ENCODE peak calls at places on chromosomes 12 and 14, in eight cellular contexts. One of them, this sample, is unnamed.

GRCh38 chr14:102694530-102695171 is 82.6 kb upstream of the TRAF3 start:
- DNase-seq in left cardiac atrium: peak
- DNase-seq in T-helper 9 cell: peak
- DNase-seq in kidney tubule cell: peak
- DNase-seq in fibroblast of pulmonary artery: peak
- DNase-seq in activated CD8-positive, alpha-beta memory T cell treated with anti-CD3 and anti-CD28 coated beads, Interleukin-2, amount 10 ng/mL, durations not matched to agents 7 days and 5 days: peak
- DNase-seq in progenitor cell of endocrine pancreas: peak
- DNase-seq in foreskin fibroblast: peak
- DNase-seq in this sample: peak

GRCh38 chr12:49974231-49974675 is 1.5 kb downstream of the AQP6 start:
- DNase-seq in left cardiac atrium: peak
- DNase-seq in T-helper 9 cell: no peak
- DNase-seq in kidney tubule cell: peak
- DNase-seq in fibroblast of pulmonary artery: peak
- DNase-seq in activated CD8-positive, alpha-beta memory T cell treated with anti-CD3 and anti-CD28 coated beads, Interleukin-2, amount 10 ng/mL, durations not matched to agents 7 days and 5 days: no peak
- DNase-seq in progenitor cell of endocrine pancreas: no peak
- DNase-seq in foreskin fibroblast: peak
- DNase-seq in this sample: peak

GRCh38 chr12:54415223-54415929 is 3.7 kb downstream of the ITGA5 start:
- DNase-seq in left cardiac atrium: no peak
- DNase-seq in T-helper 9 cell: no peak
- DNase-seq in kidney tubule cell: no peak
- DNase-seq in fibroblast of pulmonary artery: no peak
- DNase-seq in activated CD8-positive, alpha-beta memory T cell treated with anti-CD3 and anti-CD28 coated beads, Interleukin-2, amount 10 ng/mL, durations not matched to agents 7 days and 5 days: no peak
- DNase-seq in progenitor cell of endocrine pancreas: no peak
- DNase-seq in foreskin fibroblast: no peak
- DNase-seq in this sample: peak

GRCh38 chr14:53368714-53369191 is 215.6 kb upstream of the DDHD1 start:
- DNase-seq in left cardiac atrium: no peak
- DNase-seq in T-helper 9 cell: no peak
- DNase-seq in kidney tubule cell: peak
- DNase-seq in fibroblast of pulmonary artery: peak
- DNase-seq in activated CD8-positive, alpha-beta memory T cell treated with anti-CD3 and anti-CD28 coated beads, Interleukin-2, amount 10 ng/mL, durations not matched to agents 7 days and 5 days: no peak
- DNase-seq in progenitor cell of endocrine pancreas: no peak
- DNase-seq in foreskin fibroblast: peak
- DNase-seq in this sample: no peak

GRCh38 chr14:58716706-58717105 is 78.9 kb downstream of the DACT1 start:
- DNase-seq in left cardiac atrium: no peak
- DNase-seq in T-helper 9 cell: no peak
- DNase-seq in kidney tubule cell: no peak
- DNase-seq in fibroblast of pulmonary artery: no peak
- DNase-seq in activated CD8-positive, alpha-beta memory T cell treated with anti-CD3 and anti-CD28 coated beads, Interleukin-2, amount 10 ng/mL, durations not matched to agents 7 days and 5 days: no peak
- DNase-seq in progenitor cell of endocrine pancreas: no peak
- DNase-seq in foreskin fibroblast: no peak
- DNase-seq in this sample: no peak

GRCh38 chr14:76955575-76956252 is 72.8 kb downstream of the IRF2BPL start:
- DNase-seq in left cardiac atrium: peak
- DNase-seq in T-helper 9 cell: peak
- DNase-seq in kidney tubule cell: peak
- DNase-seq in fibroblast of pulmonary artery: peak
- DNase-seq in activated CD8-positive, alpha-beta memory T cell treated with anti-CD3 and anti-CD28 coated beads, Interleukin-2, amount 10 ng/mL, durations not matched to agents 7 days and 5 days: peak
- DNase-seq in progenitor cell of endocrine pancreas: no peak
- DNase-seq in foreskin fibroblast: peak
- DNase-seq in this sample: peak

GRCh38 chr12:49187184-49187583 is 1.7 kb downstream of the TUBA1A start:
- DNase-seq in left cardiac atrium: peak
- DNase-seq in T-helper 9 cell: no peak
- DNase-seq in kidney tubule cell: peak
- DNase-seq in fibroblast of pulmonary artery: peak
- DNase-seq in activated CD8-positive, alpha-beta memory T cell treated with anti-CD3 and anti-CD28 coated beads, Interleukin-2, amount 10 ng/mL, durations not matched to agents 7 days and 5 days: no peak
- DNase-seq in progenitor cell of endocrine pancreas: no peak
- DNase-seq in foreskin fibroblast: peak
- DNase-seq in this sample: peak

GRCh38 chr12:123379391-123379790 is 4.5 kb upstream of the KMT5A start:
- DNase-seq in left cardiac atrium: no peak
- DNase-seq in T-helper 9 cell: no peak
- DNase-seq in kidney tubule cell: no peak
- DNase-seq in fibroblast of pulmonary artery: no peak
- DNase-seq in activated CD8-positive, alpha-beta memory T cell treated with anti-CD3 and anti-CD28 coated beads, Interleukin-2, amount 10 ng/mL, durations not matched to agents 7 days and 5 days: no peak
- DNase-seq in progenitor cell of endocrine pancreas: no peak
- DNase-seq in foreskin fibroblast: no peak
- DNase-seq in this sample: no peak

GRCh38 chr12:31235868-31236395 is 90.0 kb downstream of the SINHCAF start:
- DNase-seq in left cardiac atrium: no peak
- DNase-seq in T-helper 9 cell: no peak
- DNase-seq in kidney tubule cell: peak
- DNase-seq in fibroblast of pulmonary artery: no peak
- DNase-seq in activated CD8-positive, alpha-beta memory T cell treated with anti-CD3 and anti-CD28 coated beads, Interleukin-2, amount 10 ng/mL, durations not matched to agents 7 days and 5 days: no peak
- DNase-seq in progenitor cell of endocrine pancreas: no peak
- DNase-seq in foreskin fibroblast: no peak
- DNase-seq in this sample: no peak

GRCh38 chr12:91332305-91332704 is 149.7 kb upstream of the DCN start:
- DNase-seq in left cardiac atrium: no peak
- DNase-seq in T-helper 9 cell: no peak
- DNase-seq in kidney tubule cell: no peak
- DNase-seq in fibroblast of pulmonary artery: peak
- DNase-seq in activated CD8-positive, alpha-beta memory T cell treated with anti-CD3 and anti-CD28 coated beads, Interleukin-2, amount 10 ng/mL, durations not matched to agents 7 days and 5 days: no peak
- DNase-seq in progenitor cell of endocrine pancreas: no peak
- DNase-seq in foreskin fibroblast: no peak
- DNase-seq in this sample: no peak

GRCh38 chr12:96886998-96887677 is 19.9 kb upstream of the NEDD1 start:
- DNase-seq in left cardiac atrium: peak
- DNase-seq in T-helper 9 cell: no peak
- DNase-seq in kidney tubule cell: no peak
- DNase-seq in fibroblast of pulmonary artery: peak
- DNase-seq in activated CD8-positive, alpha-beta memory T cell treated with anti-CD3 and anti-CD28 coated beads, Interleukin-2, amount 10 ng/mL, durations not matched to agents 7 days and 5 days: no peak
- DNase-seq in progenitor cell of endocrine pancreas: no peak
- DNase-seq in foreskin fibroblast: no peak
- DNase-seq in this sample: peak

GRCh38 chr12:79686171-79686570 is 4.6 kb downstream of the PAWR start:
- DNase-seq in left cardiac atrium: no peak
- DNase-seq in T-helper 9 cell: no peak
- DNase-seq in kidney tubule cell: peak
- DNase-seq in fibroblast of pulmonary artery: no peak
- DNase-seq in activated CD8-positive, alpha-beta memory T cell treated with anti-CD3 and anti-CD28 coated beads, Interleukin-2, amount 10 ng/mL, durations not matched to agents 7 days and 5 days: no peak
- DNase-seq in progenitor cell of endocrine pancreas: no peak
- DNase-seq in foreskin fibroblast: no peak
- DNase-seq in this sample: no peak

GRCh38 chr12:52063081-52063985 is 6.4 kb upstream of the ATG101 start:
- DNase-seq in left cardiac atrium: peak
- DNase-seq in T-helper 9 cell: no peak
- DNase-seq in kidney tubule cell: no peak
- DNase-seq in fibroblast of pulmonary artery: no peak
- DNase-seq in activated CD8-positive, alpha-beta memory T cell treated with anti-CD3 and anti-CD28 coated beads, Interleukin-2, amount 10 ng/mL, durations not matched to agents 7 days and 5 days: no peak
- DNase-seq in progenitor cell of endocrine pancreas: no peak
- DNase-seq in foreskin fibroblast: no peak
- DNase-seq in this sample: no peak

GRCh38 chr14:26855051-26855753 is 257.4 kb upstream of the NOVA1 start:
- DNase-seq in left cardiac atrium: no peak
- DNase-seq in T-helper 9 cell: no peak
- DNase-seq in kidney tubule cell: no peak
- DNase-seq in fibroblast of pulmonary artery: peak
- DNase-seq in activated CD8-positive, alpha-beta memory T cell treated with anti-CD3 and anti-CD28 coated beads, Interleukin-2, amount 10 ng/mL, durations not matched to agents 7 days and 5 days: no peak
- DNase-seq in progenitor cell of endocrine pancreas: no peak
- DNase-seq in foreskin fibroblast: peak
- DNase-seq in this sample: no peak

GRCh38 chr12:105933671-105934665 is 204.8 kb downstream of the NUAK1 start:
- DNase-seq in left cardiac atrium: peak
- DNase-seq in T-helper 9 cell: no peak
- DNase-seq in kidney tubule cell: peak
- DNase-seq in fibroblast of pulmonary artery: peak
- DNase-seq in activated CD8-positive, alpha-beta memory T cell treated with anti-CD3 and anti-CD28 coated beads, Interleukin-2, amount 10 ng/mL, durations not matched to agents 7 days and 5 days: no peak
- DNase-seq in progenitor cell of endocrine pancreas: no peak
- DNase-seq in foreskin fibroblast: peak
- DNase-seq in this sample: no peak

GRCh38 chr14:104545151-104545931 is 34.2 kb upstream of the C14orf180 start:
- DNase-seq in left cardiac atrium: peak
- DNase-seq in T-helper 9 cell: no peak
- DNase-seq in kidney tubule cell: no peak
- DNase-seq in fibroblast of pulmonary artery: no peak
- DNase-seq in activated CD8-positive, alpha-beta memory T cell treated with anti-CD3 and anti-CD28 coated beads, Interleukin-2, amount 10 ng/mL, durations not matched to agents 7 days and 5 days: no peak
- DNase-seq in progenitor cell of endocrine pancreas: no peak
- DNase-seq in foreskin fibroblast: no peak
- DNase-seq in this sample: no peak

GRCh38 chr12:50572760-50573159 is 68.0 kb downstream of the DIP2B start:
- DNase-seq in left cardiac atrium: no peak
- DNase-seq in T-helper 9 cell: no peak
- DNase-seq in kidney tubule cell: no peak
- DNase-seq in fibroblast of pulmonary artery: no peak
- DNase-seq in activated CD8-positive, alpha-beta memory T cell treated with anti-CD3 and anti-CD28 coated beads, Interleukin-2, amount 10 ng/mL, durations not matched to agents 7 days and 5 days: no peak
- DNase-seq in progenitor cell of endocrine pancreas: no peak
- DNase-seq in foreskin fibroblast: no peak
- DNase-seq in this sample: peak

GRCh38 chr12:126086242-126086641 is 1021.0 kb downstream of the AACS start:
- DNase-seq in left cardiac atrium: no peak
- DNase-seq in T-helper 9 cell: no peak
- DNase-seq in kidney tubule cell: no peak
- DNase-seq in fibroblast of pulmonary artery: no peak
- DNase-seq in activated CD8-positive, alpha-beta memory T cell treated with anti-CD3 and anti-CD28 coated beads, Interleukin-2, amount 10 ng/mL, durations not matched to agents 7 days and 5 days: no peak
- DNase-seq in progenitor cell of endocrine pancreas: no peak
- DNase-seq in foreskin fibroblast: no peak
- DNase-seq in this sample: no peak

GRCh38 chr12:65936529-65936911 is 112.2 kb downstream of the HMGA2 start:
- DNase-seq in left cardiac atrium: no peak
- DNase-seq in T-helper 9 cell: no peak
- DNase-seq in kidney tubule cell: no peak
- DNase-seq in fibroblast of pulmonary artery: no peak
- DNase-seq in activated CD8-positive, alpha-beta memory T cell treated with anti-CD3 and anti-CD28 coated beads, Interleukin-2, amount 10 ng/mL, durations not matched to agents 7 days and 5 days: no peak
- DNase-seq in progenitor cell of endocrine pancreas: no peak
- DNase-seq in foreskin fibroblast: no peak
- DNase-seq in this sample: no peak

This sample was measured in thyroid gland.